ENCODE peak calls at places on chromosomes 7 and 10, in ten cellular contexts. One of them, this sample, is unnamed.

GRCh38 chr10:110311357-110311949 is 6.7 kb upstream of the SMNDC1 start:
- DNase-seq in stimulated activated CD4-positive, alpha-beta T cell treated with anti-CD3 and anti-CD28 coated beads, Interleukin-4, amount 100 ng/mL, for 24 hours: peak
- DNase-seq in neural progenitor cell: peak
- DNase-seq in HT-29: peak
- DNase-seq in bronchial epithelial cell: peak
- DNase-seq in DMS79 treated with DMSO at 0.1 percent for 48 hours: peak
- DNase-seq in CD8-positive, alpha-beta T cell: no peak
- DNase-seq in coronary artery: no peak
- DNase-seq in T-cell: no peak
- DNase-seq in osteocyte: no peak
- DNase-seq in this sample: peak

GRCh38 chr10:3048114-3049019 is 19.0 kb upstream of the PFKP start:
- DNase-seq in CD8-positive, alpha-beta T cell: no peak
- DNase-seq in coronary artery: no peak
- DNase-seq in T-cell: no peak
- DNase-seq in stimulated activated CD4-positive, alpha-beta T cell treated with anti-CD3 and anti-CD28 coated beads, Interleukin-4, amount 100 ng/mL, for 24 hours: no peak
- DNase-seq in neural progenitor cell: peak
- DNase-seq in osteocyte: no peak
- DNase-seq in bronchial epithelial cell: no peak
- DNase-seq in DMS79 treated with DMSO at 0.1 percent for 48 hours: no peak
- DNase-seq in HT-29: no peak
- DNase-seq in this sample: peak

GRCh38 chr7:97851725-97852124 is 20.5 kb downstream of the ASNS start:
- DNase-seq in coronary artery: no peak
- DNase-seq in osteocyte: no peak
- DNase-seq in HT-29: no peak
- DNase-seq in stimulated activated CD4-positive, alpha-beta T cell treated with anti-CD3 and anti-CD28 coated beads, Interleukin-4, amount 100 ng/mL, for 24 hours: no peak
- DNase-seq in DMS79 treated with DMSO at 0.1 percent for 48 hours: no peak
- DNase-seq in CD8-positive, alpha-beta T cell: no peak
- DNase-seq in neural progenitor cell: no peak
- DNase-seq in bronchial epithelial cell: peak
- DNase-seq in T-cell: no peak
- DNase-seq in this sample: no peak

GRCh38 chr10:116947838-116948529 is 57.0 kb downstream of the SHTN1 start:
- DNase-seq in stimulated activated CD4-positive, alpha-beta T cell treated with anti-CD3 and anti-CD28 coated beads, Interleukin-4, amount 100 ng/mL, for 24 hours: no peak
- DNase-seq in HT-29: peak
- DNase-seq in T-cell: no peak
- DNase-seq in coronary artery: no peak
- DNase-seq in bronchial epithelial cell: peak
- DNase-seq in DMS79 treated with DMSO at 0.1 percent for 48 hours: no peak
- DNase-seq in neural progenitor cell: no peak
- DNase-seq in osteocyte: no peak
- DNase-seq in CD8-positive, alpha-beta T cell: no peak
- DNase-seq in this sample: peak

GRCh38 chr7:113806633-113807327 is 112.0 kb downstream of the PPP1R3A start:
- DNase-seq in T-cell: no peak
- DNase-seq in coronary artery: no peak
- DNase-seq in stimulated activated CD4-positive, alpha-beta T cell treated with anti-CD3 and anti-CD28 coated beads, Interleukin-4, amount 100 ng/mL, for 24 hours: no peak
- DNase-seq in neural progenitor cell: no peak
- DNase-seq in HT-29: no peak
- DNase-seq in bronchial epithelial cell: no peak
- DNase-seq in CD8-positive, alpha-beta T cell: no peak
- DNase-seq in DMS79 treated with DMSO at 0.1 percent for 48 hours: no peak
- DNase-seq in osteocyte: no peak
- DNase-seq in this sample: no peak

GRCh38 chr10:36538945-36539586 is 586.3 kb upstream of the ANKRD30A start:
- DNase-seq in stimulated activated CD4-positive, alpha-beta T cell treated with anti-CD3 and anti-CD28 coated beads, Interleukin-4, amount 100 ng/mL, for 24 hours: no peak
- DNase-seq in CD8-positive, alpha-beta T cell: no peak
- DNase-seq in osteocyte: no peak
- DNase-seq in T-cell: no peak
- DNase-seq in coronary artery: no peak
- DNase-seq in neural progenitor cell: no peak
- DNase-seq in bronchial epithelial cell: peak
- DNase-seq in DMS79 treated with DMSO at 0.1 percent for 48 hours: no peak
- DNase-seq in HT-29: peak
- DNase-seq in this sample: peak

GRCh38 chr10:62038609-62039190 is 137.2 kb downstream of the ARID5B start:
- DNase-seq in bronchial epithelial cell: peak
- DNase-seq in DMS79 treated with DMSO at 0.1 percent for 48 hours: no peak
- DNase-seq in neural progenitor cell: peak
- DNase-seq in HT-29: peak
- DNase-seq in coronary artery: no peak
- DNase-seq in CD8-positive, alpha-beta T cell: peak
- DNase-seq in stimulated activated CD4-positive, alpha-beta T cell treated with anti-CD3 and anti-CD28 coated beads, Interleukin-4, amount 100 ng/mL, for 24 hours: peak
- DNase-seq in osteocyte: no peak
- DNase-seq in T-cell: peak
- DNase-seq in this sample: peak

GRCh38 chr7:77326131-77326530 is 90.0 kb downstream of the GSAP start:
- DNase-seq in T-cell: no peak
- DNase-seq in DMS79 treated with DMSO at 0.1 percent for 48 hours: no peak
- DNase-seq in bronchial epithelial cell: peak
- DNase-seq in coronary artery: no peak
- DNase-seq in neural progenitor cell: no peak
- DNase-seq in osteocyte: no peak
- DNase-seq in stimulated activated CD4-positive, alpha-beta T cell treated with anti-CD3 and anti-CD28 coated beads, Interleukin-4, amount 100 ng/mL, for 24 hours: no peak
- DNase-seq in CD8-positive, alpha-beta T cell: no peak
- DNase-seq in HT-29: peak
- DNase-seq in this sample: peak

GRCh38 chr7:108246227-108246837 is 116.2 kb upstream of the LAMB4 start:
- DNase-seq in coronary artery: no peak
- DNase-seq in T-cell: no peak
- DNase-seq in CD8-positive, alpha-beta T cell: no peak
- DNase-seq in HT-29: peak
- DNase-seq in DMS79 treated with DMSO at 0.1 percent for 48 hours: peak
- DNase-seq in osteocyte: no peak
- DNase-seq in stimulated activated CD4-positive, alpha-beta T cell treated with anti-CD3 and anti-CD28 coated beads, Interleukin-4, amount 100 ng/mL, for 24 hours: no peak
- DNase-seq in bronchial epithelial cell: peak
- DNase-seq in neural progenitor cell: peak
- DNase-seq in this sample: peak